ENCODE peak calls at places on chromosomes 3 and 15, in five cellular contexts. E, B, C, W and A are unnamed samples.

GRCh38 chr15:64490598-64491259 is 30.4 kb downstream of the ZNF609 start:
- DNase-seq in E (no peak), W (no peak), C (no peak), B (no peak), A (no peak)

GRCh38 chr3:157026091-157026490 is 133.9 kb downstream of the CCNL1 start:
- DNase-seq in B (no peak), C (no peak), W (no peak), E (peak), A (no peak)

GRCh38 chr3:186467969-186468368 is 76.2 kb downstream of the CRYGS start:
- DNase-seq in B (no peak), W (no peak), C (no peak), E (no peak), A (no peak)

GRCh38 chr3:157089455-157090221 is 70.3 kb downstream of the CCNL1 start:
- DNase-seq in C (no peak), B (no peak), E (peak), W (no peak), A (no peak)

GRCh38 chr3:123038751-123039150 is 11.2 kb upstream of the SEMA5B start:
- DNase-seq in E (no peak), W (no peak), C (no peak), B (peak), A (no peak)

GRCh38 chr15:66565731-66566130 is at the start of gene LCTL:
- DNase-seq in W (peak), E (peak), B (no peak), C (no peak), A (no peak)

GRCh38 chr3:46407976-46408375 is 917 bp downstream of the CCRL2 start:
- DNase-seq in C (peak), W (no peak), E (no peak), B (no peak), A (no peak)

GRCh38 chr15:71335591-71335990 is 220.3 kb downstream of the THSD4 start:
- DNase-seq in B (no peak), E (no peak), W (no peak), C (no peak), A (no peak)

GRCh38 chr3:73508330-73508954 is 116.3 kb downstream of the PDZRN3 start:
- DNase-seq in B (no peak), E (peak), W (peak), C (peak), A (peak)

GRCh38 chr3:159239054-159239453 is 437.2 kb downstream of the MFSD1 start:
- DNase-seq in W (no peak), E (peak), B (no peak), C (no peak), A (no peak)

GRCh38 chr3:169637731-169638130 is 25.8 kb downstream of the MECOM start:
- DNase-seq in C (no peak), B (no peak), W (no peak), E (no peak), A (no peak)